ENCODE peak calls at places on chromosomes 13 and 19, in five cellular contexts. One of them, this sample, is unnamed.

GRCh38 chr19:35757231-35757748 is 461 bp upstream of the HSPB6 start:
- DNase-seq in activated CD4-positive, alpha-beta T cell treated with anti-CD3 and anti-CD28 coated beads, Interleukin-2, amount 50 U/mL, for 24 hours: no peak
- DNase-seq in nephron progenitor cell: peak; percentile 29
- DNase-seq in T1000: peak; percentile 79
- DNase-seq in stimulated activated CD4-positive, alpha-beta T cell treated with anti-CD3 and anti-CD28 coated beads, Interleukin-2, amount 100 ng/mL, for 24 hours: peak; percentile 46
- DNase-seq in this sample: no peak

GRCh38 chr19:19752760-19753403 is 20.0 kb upstream of the ZNF14 start:
- DNase-seq in T1000: no peak
- DNase-seq in activated CD4-positive, alpha-beta T cell treated with anti-CD3 and anti-CD28 coated beads, Interleukin-2, amount 50 U/mL, for 24 hours: no peak
- DNase-seq in stimulated activated CD4-positive, alpha-beta T cell treated with anti-CD3 and anti-CD28 coated beads, Interleukin-2, amount 100 ng/mL, for 24 hours: no peak
- DNase-seq in nephron progenitor cell: no peak
- DNase-seq in this sample: no peak

GRCh38 chr19:10431254-10431942 is 11.1 kb downstream of the PDE4A start:
- DNase-seq in nephron progenitor cell: no peak
- DNase-seq in stimulated activated CD4-positive, alpha-beta T cell treated with anti-CD3 and anti-CD28 coated beads, Interleukin-2, amount 100 ng/mL, for 24 hours: peak; percentile 42
- DNase-seq in activated CD4-positive, alpha-beta T cell treated with anti-CD3 and anti-CD28 coated beads, Interleukin-2, amount 50 U/mL, for 24 hours: no peak
- DNase-seq in T1000: no peak
- DNase-seq in this sample: no peak

GRCh38 chr13:20828540-20829364 is 55.0 kb upstream of the EEF1AKMT1 start:
- DNase-seq in stimulated activated CD4-positive, alpha-beta T cell treated with anti-CD3 and anti-CD28 coated beads, Interleukin-2, amount 100 ng/mL, for 24 hours: no peak
- DNase-seq in T1000: no peak
- DNase-seq in activated CD4-positive, alpha-beta T cell treated with anti-CD3 and anti-CD28 coated beads, Interleukin-2, amount 50 U/mL, for 24 hours: peak; percentile 31
- DNase-seq in nephron progenitor cell: peak; percentile 16
- DNase-seq in this sample: no peak

GRCh38 chr19:1223018-1223855 is 14.6 kb downstream of the CBARP start:
- DNase-seq in stimulated activated CD4-positive, alpha-beta T cell treated with anti-CD3 and anti-CD28 coated beads, Interleukin-2, amount 100 ng/mL, for 24 hours: peak; percentile 40
- DNase-seq in nephron progenitor cell: peak; percentile 61
- DNase-seq in T1000: no peak
- DNase-seq in activated CD4-positive, alpha-beta T cell treated with anti-CD3 and anti-CD28 coated beads, Interleukin-2, amount 50 U/mL, for 24 hours: no peak
- DNase-seq in this sample: no peak

GRCh38 chr13:23608704-23609413 is 38.6 kb downstream of the TNFRSF19 start:
- DNase-seq in T1000: no peak
- DNase-seq in nephron progenitor cell: no peak
- DNase-seq in stimulated activated CD4-positive, alpha-beta T cell treated with anti-CD3 and anti-CD28 coated beads, Interleukin-2, amount 100 ng/mL, for 24 hours: no peak
- DNase-seq in activated CD4-positive, alpha-beta T cell treated with anti-CD3 and anti-CD28 coated beads, Interleukin-2, amount 50 U/mL, for 24 hours: no peak
- DNase-seq in this sample: no peak

GRCh38 chr13:113453962-113454361 is 674 bp upstream of the ADPRHL1 start:
- DNase-seq in activated CD4-positive, alpha-beta T cell treated with anti-CD3 and anti-CD28 coated beads, Interleukin-2, amount 50 U/mL, for 24 hours: no peak
- DNase-seq in T1000: no peak
- DNase-seq in stimulated activated CD4-positive, alpha-beta T cell treated with anti-CD3 and anti-CD28 coated beads, Interleukin-2, amount 100 ng/mL, for 24 hours: no peak
- DNase-seq in nephron progenitor cell: no peak
- DNase-seq in this sample: no peak

GRCh38 chr13:33537691-33538090 is 252.1 kb upstream of the STARD13 start:
- DNase-seq in T1000: no peak
- DNase-seq in activated CD4-positive, alpha-beta T cell treated with anti-CD3 and anti-CD28 coated beads, Interleukin-2, amount 50 U/mL, for 24 hours: no peak
- DNase-seq in stimulated activated CD4-positive, alpha-beta T cell treated with anti-CD3 and anti-CD28 coated beads, Interleukin-2, amount 100 ng/mL, for 24 hours: no peak
- DNase-seq in nephron progenitor cell: no peak
- DNase-seq in this sample: no peak

GRCh38 chr19:53193534-53194222 is 520 bp upstream of the ZNF665 start:
- DNase-seq in T1000: no peak
- DNase-seq in nephron progenitor cell: no peak
- DNase-seq in stimulated activated CD4-positive, alpha-beta T cell treated with anti-CD3 and anti-CD28 coated beads, Interleukin-2, amount 100 ng/mL, for 24 hours: no peak
- DNase-seq in activated CD4-positive, alpha-beta T cell treated with anti-CD3 and anti-CD28 coated beads, Interleukin-2, amount 50 U/mL, for 24 hours: no peak
- DNase-seq in this sample: no peak

GRCh38 chr19:16862826-16863405 is 25.9 kb upstream of the F2RL3 start:
- DNase-seq in T1000: no peak
- DNase-seq in stimulated activated CD4-positive, alpha-beta T cell treated with anti-CD3 and anti-CD28 coated beads, Interleukin-2, amount 100 ng/mL, for 24 hours: no peak
- DNase-seq in activated CD4-positive, alpha-beta T cell treated with anti-CD3 and anti-CD28 coated beads, Interleukin-2, amount 50 U/mL, for 24 hours: no peak
- DNase-seq in nephron progenitor cell: no peak
- DNase-seq in this sample: no peak

GRCh38 chr19:41696402-41697197 is 8.5 kb upstream of the CEACAM7 start:
- DNase-seq in T1000: no peak
- DNase-seq in nephron progenitor cell: peak; percentile 10
- DNase-seq in activated CD4-positive, alpha-beta T cell treated with anti-CD3 and anti-CD28 coated beads, Interleukin-2, amount 50 U/mL, for 24 hours: no peak
- DNase-seq in stimulated activated CD4-positive, alpha-beta T cell treated with anti-CD3 and anti-CD28 coated beads, Interleukin-2, amount 100 ng/mL, for 24 hours: no peak
- DNase-seq in this sample: no peak

GRCh38 chr19:45187421-45188100 is 9.0 kb downstream of the BLOC1S3 start:
- DNase-seq in activated CD4-positive, alpha-beta T cell treated with anti-CD3 and anti-CD28 coated beads, Interleukin-2, amount 50 U/mL, for 24 hours: no peak
- DNase-seq in T1000: no peak
- DNase-seq in stimulated activated CD4-positive, alpha-beta T cell treated with anti-CD3 and anti-CD28 coated beads, Interleukin-2, amount 100 ng/mL, for 24 hours: no peak
- DNase-seq in nephron progenitor cell: peak; percentile 35
- DNase-seq in this sample: peak; percentile 21

GRCh38 chr13:104773775-104774174 is 1707.6 kb upstream of the SLC10A2 start:
- DNase-seq in nephron progenitor cell: no peak
- DNase-seq in T1000: no peak
- DNase-seq in activated CD4-positive, alpha-beta T cell treated with anti-CD3 and anti-CD28 coated beads, Interleukin-2, amount 50 U/mL, for 24 hours: no peak
- DNase-seq in stimulated activated CD4-positive, alpha-beta T cell treated with anti-CD3 and anti-CD28 coated beads, Interleukin-2, amount 100 ng/mL, for 24 hours: no peak
- DNase-seq in this sample: peak; percentile 45

GRCh38 chr19:27794444-27795042 is 1418.4 kb downstream of the UQCRFS1 start:
- DNase-seq in stimulated activated CD4-positive, alpha-beta T cell treated with anti-CD3 and anti-CD28 coated beads, Interleukin-2, amount 100 ng/mL, for 24 hours: peak; percentile 22
- DNase-seq in nephron progenitor cell: peak; percentile 38
- DNase-seq in T1000: peak; percentile 12
- DNase-seq in activated CD4-positive, alpha-beta T cell treated with anti-CD3 and anti-CD28 coated beads, Interleukin-2, amount 50 U/mL, for 24 hours: no peak
- DNase-seq in this sample: peak; percentile 11

GRCh38 chr13:58452123-58452623 is 820.6 kb downstream of the PCDH17 start:
- DNase-seq in T1000: no peak
- DNase-seq in stimulated activated CD4-positive, alpha-beta T cell treated with anti-CD3 and anti-CD28 coated beads, Interleukin-2, amount 100 ng/mL, for 24 hours: no peak
- DNase-seq in activated CD4-positive, alpha-beta T cell treated with anti-CD3 and anti-CD28 coated beads, Interleukin-2, amount 50 U/mL, for 24 hours: no peak
- DNase-seq in nephron progenitor cell: no peak
- DNase-seq in this sample: no peak

GRCh38 chr13:114053026-114053425 is 79.2 kb upstream of the C13orf46 start:
- DNase-seq in activated CD4-positive, alpha-beta T cell treated with anti-CD3 and anti-CD28 coated beads, Interleukin-2, amount 50 U/mL, for 24 hours: no peak
- DNase-seq in T1000: peak; percentile 57
- DNase-seq in nephron progenitor cell: no peak
- DNase-seq in stimulated activated CD4-positive, alpha-beta T cell treated with anti-CD3 and anti-CD28 coated beads, Interleukin-2, amount 100 ng/mL, for 24 hours: no peak
- DNase-seq in this sample: no peak

GRCh38 chr19:7067716-7068115 is 1.8 kb upstream of the ZNF557 start:
- DNase-seq in stimulated activated CD4-positive, alpha-beta T cell treated with anti-CD3 and anti-CD28 coated beads, Interleukin-2, amount 100 ng/mL, for 24 hours: no peak
- DNase-seq in activated CD4-positive, alpha-beta T cell treated with anti-CD3 and anti-CD28 coated beads, Interleukin-2, amount 50 U/mL, for 24 hours: no peak
- DNase-seq in T1000: no peak
- DNase-seq in nephron progenitor cell: no peak
- DNase-seq in this sample: no peak

GRCh38 chr19:36049080-36049698 is 4.9 kb downstream of the THAP8 start:
- DNase-seq in nephron progenitor cell: no peak
- DNase-seq in T1000: no peak
- DNase-seq in activated CD4-positive, alpha-beta T cell treated with anti-CD3 and anti-CD28 coated beads, Interleukin-2, amount 50 U/mL, for 24 hours: no peak
- DNase-seq in stimulated activated CD4-positive, alpha-beta T cell treated with anti-CD3 and anti-CD28 coated beads, Interleukin-2, amount 100 ng/mL, for 24 hours: no peak
- DNase-seq in this sample: no peak

GRCh38 chr13:112441226-112441625 is 65.1 kb downstream of the SPACA7 start:
- DNase-seq in T1000: no peak
- DNase-seq in activated CD4-positive, alpha-beta T cell treated with anti-CD3 and anti-CD28 coated beads, Interleukin-2, amount 50 U/mL, for 24 hours: no peak
- DNase-seq in nephron progenitor cell: no peak
- DNase-seq in stimulated activated CD4-positive, alpha-beta T cell treated with anti-CD3 and anti-CD28 coated beads, Interleukin-2, amount 100 ng/mL, for 24 hours: no peak
- DNase-seq in this sample: no peak

This sample was measured in PC-9.